ENCODE peak calls at places on chromosomes 3 and 15, in four cellular contexts. E is T-helper 2 cell, P is hypothalamus, X is sciatic nerve. Y is an unnamed sample.

GRCh38 chr15:69628256-69629093 is 175.9 kb downstream of the RPLP1 start:
- DNase-seq in P (no peak), X (no peak), E (no peak), Y (no peak)

GRCh38 chr3:50562866-50563265 is 4.7 kb downstream of the C3orf18 start:
- DNase-seq in E (no peak), P (no peak), X (no peak), Y (no peak)

GRCh38 chr3:185824467-185825378 is at the start of gene IGF2BP2:
- DNase-seq in X (peak), E (peak), P (peak), Y (peak)

GRCh38 chr3:109081746-109082510 is 36.0 kb downstream of the MORC1 start:
- DNase-seq in P (no peak), E (no peak), X (no peak), Y (peak)

GRCh38 chr3:82085356-82085755 is 323.9 kb upstream of the GBE1 start:
- DNase-seq in E (no peak), P (no peak), X (no peak), Y (no peak)

GRCh38 chr3:180870008-180870733 is 42.3 kb upstream of the FXR1 start:
- DNase-seq in X (peak), E (no peak), P (no peak), Y (no peak)

GRCh38 chr3:71680588-71680987 is 44.6 kb downstream of the EIF4E3 start:
- DNase-seq in P (no peak), X (no peak), E (no peak), Y (no peak)

GRCh38 chr15:63178034-63178433 is 11.4 kb upstream of the RAB8B start:
- DNase-seq in E (no peak), X (no peak), P (no peak), Y (no peak)

GRCh38 chr3:156207802-156208685 is 87.7 kb downstream of the KCNAB1 start:
- DNase-seq in E (no peak), P (no peak), X (no peak), Y (no peak)

GRCh38 chr15:76178321-76178720 is 118.5 kb downstream of the TMEM266 start:
- DNase-seq in X (no peak), E (no peak), P (no peak), Y (no peak)

GRCh38 chr3:24595801-24596200 is 101.2 kb upstream of the THRB start:
- DNase-seq in P (no peak), E (no peak), X (no peak), Y (no peak)

Y was measured in NCI-H1436.